ENCODE peak calls at places on chromosomes 13 and 19, in five cellular contexts. P is fibroblast of lung, A is hepatocyte, U is mammary epithelial cell, L is H1. Q is an unnamed sample. For H4K20me1, the result is how much of the 10 kb centered on the place peaks cover.

GRCh38 chr19:12380444-12380737 is 14.9 kb upstream of the ZNF442 start:
- DNase-seq in P (no peak), A (no peak), U (no peak), L (no peak), Q (no peak)

GRCh38 chr19:29872224-29872731 is 60.5 kb downstream of the CCNE1 start:
- DNase-seq in P (peak), A (peak), U (no peak), L (peak), Q (peak)

GRCh38 chr13:101059803-101060202 is 356.5 kb downstream of the NALCN start:
- DNase-seq in P (no peak), A (no peak), U (no peak), L (no peak), Q (no peak)

GRCh38 chr19:29303035-29303706 is 90.2 kb upstream of the UQCRFS1 start:
- DNase-seq in P (no peak), A (no peak), U (no peak), L (no peak), Q (no peak)

GRCh38 chr13:48790199-48790598 is 136.5 kb downstream of the CYSLTR2 start:
- DNase-seq in P (no peak), A (no peak), U (no peak), L (no peak), Q (no peak)

GRCh38 chr19:50266896-50267295 is 62.3 kb downstream of the KCNC3 start:
- DNase-seq in P (no peak), A (no peak), U (no peak), L (peak), Q (peak)

GRCh38 chr13:29511439-29511814 is 84.1 kb downstream of the SLC7A1 start:
- DNase-seq in P (no peak), A (no peak), U (no peak), L (no peak), Q (no peak)

GRCh38 chr19:44356383-44357111 is at the start of gene ZNF112:
- DNase-seq in P (peak), A (peak), U (peak), L (peak), Q (no peak)

GRCh38 chr13:27283906-27284523 is 13.4 kb downstream of the RASL11A start:
- DNase-seq in P (no peak), A (no peak), U (no peak), L (no peak), Q (peak)

GRCh38 chr19:50486823-50487515 is 10.3 kb upstream of the GARIN5A start:
- DNase-seq in P (peak), A (no peak), U (no peak), L (peak), Q (peak)

GRCh38 chr19:13881231-13881691 is 4.3 kb downstream of the NANOS3 start:
- DNase-seq in P (peak), A (no peak), U (no peak), L (no peak), Q (peak)

GRCh38 chr13:27383104-27383921 is 41.1 kb upstream of the GTF3A start:
- DNase-seq in P (no peak), A (no peak), U (no peak), L (no peak), Q (no peak)

GRCh38 chr13:24688901-24689300 is 8.7 kb downstream of the ATP12A start:
- DNase-seq in P (no peak), A (no peak), U (no peak), L (no peak), Q (no peak)

GRCh38 chr13:23979361-23980159 is 82.3 kb upstream of the C1QTNF9B start:
- DNase-seq in P (peak), A (peak), U (peak), L (peak), Q (no peak)

GRCh38 chr19:34118879-34119748 is 53.2 kb upstream of the LSM14A start:
- DNase-seq in P (no peak), A (no peak), U (no peak), L (no peak), Q (no peak)

GRCh38 chr19:40721936-40722661 is 5.2 kb downstream of the ITPKC start:
- DNase-seq in P (peak), A (no peak), U (peak), L (no peak), Q (no peak)

GRCh38 chr19:1082165-1082927 is 12.8 kb downstream of the POLR2E start:
- DNase-seq in P (peak), A (peak), U (peak), L (peak), Q (peak)

GRCh38 chr19:10116866-10117616 is 2.7 kb downstream of the EIF3G start:
- DNase-seq in P (no peak), A (no peak), U (no peak), L (no peak), Q (no peak)

DNA sequence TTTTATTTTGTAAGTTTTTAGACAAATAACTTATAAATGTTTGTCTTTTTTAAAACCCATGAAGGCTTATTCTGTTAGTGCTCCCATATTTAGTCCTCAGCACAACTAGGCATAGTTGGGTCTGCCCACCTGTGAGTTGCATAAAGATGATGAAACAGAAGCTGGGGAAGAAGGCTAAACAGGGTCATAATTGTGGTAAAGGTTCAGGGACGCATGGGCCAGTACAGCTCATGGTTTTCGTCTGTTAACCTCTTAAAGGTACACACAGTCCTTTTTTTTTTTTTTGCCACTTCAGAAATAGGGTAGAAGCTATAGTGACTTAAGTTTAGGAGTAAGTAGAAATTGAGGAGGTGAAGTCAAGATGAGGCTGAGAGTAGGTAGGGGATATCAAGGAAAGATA is 58.3 kb downstream of the TM9SF2 start:
- DNase-seq in P (peak), A (no peak), U (peak), L (no peak), Q (no peak)
- H4K20me1 ChIP-seq in P (under half), A (under half), U (under half), L (under half), Q (under half)

GRCh38 chr19:58304255-58304654 is 922 bp upstream of the ERVK3-1 start:
- DNase-seq in P (no peak), A (no peak), U (no peak), L (no peak), Q (no peak)
- H4K20me1 ChIP-seq in P (under half), A (under half), U (under half), L (under half), Q (under half)

GRCh38 chr13:98996046-98996445 is 18.2 kb upstream of the DOCK9 start:
- DNase-seq in P (no peak), A (no peak), U (no peak), L (peak), Q (no peak)
- H4K20me1 ChIP-seq in P (under half), A (under half), U (under half), L (under half), Q (under half)

GRCh38 chr13:112740502-112741131 is 50.8 kb downstream of the ATP11A start:
- DNase-seq in P (peak), A (peak), U (no peak), L (no peak), Q (no peak)

GRCh38 chr13:112738606-112739005 is 48.8 kb downstream of the ATP11A start:
- DNase-seq in P (no peak), A (no peak), U (no peak), L (no peak), Q (no peak)

GRCh38 chr13:112735791-112736190 is 46.0 kb downstream of the ATP11A start:
- DNase-seq in P (no peak), A (no peak), U (no peak), L (no peak), Q (no peak)

GRCh38 chr13:112734696-112735547 is 45.1 kb downstream of the ATP11A start:
- DNase-seq in P (no peak), A (no peak), U (no peak), L (no peak), Q (no peak)

DNA sequence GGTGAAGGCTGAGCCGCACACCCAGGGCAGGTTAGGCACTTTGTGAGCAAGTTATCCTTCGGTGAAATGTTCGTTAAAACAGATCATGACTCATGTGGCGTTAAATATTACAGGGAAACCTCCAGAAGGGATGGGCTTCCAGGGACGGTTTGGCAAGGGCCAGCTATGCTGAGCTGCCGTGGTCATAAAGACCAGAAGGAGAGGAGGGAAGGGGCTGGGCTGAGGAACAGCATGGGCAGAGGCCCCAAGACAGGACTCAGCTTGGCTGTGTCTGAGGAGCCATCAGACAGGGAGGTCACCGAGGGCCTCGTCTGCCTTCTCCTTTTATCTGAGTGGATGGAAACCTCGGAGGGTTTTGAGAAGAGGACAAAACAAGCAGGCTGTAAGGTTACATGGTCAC is 47.5 kb downstream of the ATP11A start:
- DNase-seq in P (no peak), A (no peak), U (no peak), L (no peak), Q (no peak)
- H4K20me1 ChIP-seq in P (under half), A (under half), U (under half), L (under half), Q (under half)

Q was measured in Karpas-422.